ENCODE peak calls at places on chromosomes 1 and 21, in nine cellular contexts. D is breast epithelium, C is body of pancreas, B is lower leg skin, N is heart left ventricle, Y is uterus, Z is HCT116, V is NB4, H is transverse colon. Q is an unnamed sample.

GRCh38 chr1:211912844-211913432 is 82.4 kb upstream of the LPGAT1 start:
- DNase-seq in D (no peak), C (no peak), B (no peak), N (no peak), Y (no peak), Z (no peak), V (no peak), H (no peak), Q (no peak)

GRCh38 chr1:36094621-36095061 is 5.9 kb downstream of the ADPRS start:
- DNase-seq in D (no peak), C (no peak), B (no peak), N (no peak), Y (peak), Z (no peak), V (no peak), H (no peak), Q (no peak)

GRCh38 chr1:172951728-172952365 is 98.9 kb downstream of the TNFSF18 start:
- DNase-seq in D (peak), C (peak), B (no peak), N (no peak), Y (no peak), Z (no peak), V (no peak), H (no peak), Q (no peak)

GRCh38 chr1:59455206-59455605 is 158.3 kb downstream of the FGGY start:
- DNase-seq in D (no peak), C (no peak), B (no peak), N (no peak), Y (no peak), Z (no peak), V (no peak), H (no peak), Q (no peak)

GRCh38 chr1:173474097-173474779 is 2.9 kb upstream of the PRDX6 start:
- DNase-seq in D (no peak), C (peak), B (no peak), N (no peak), Y (no peak), Z (no peak), V (no peak), H (peak), Q (no peak)

GRCh38 chr1:158196461-158196860 is 15.8 kb downstream of the CD1D start:
- DNase-seq in D (no peak), C (no peak), B (no peak), N (no peak), Y (no peak), Z (no peak), V (no peak), H (no peak), Q (no peak)

GRCh38 chr1:157227700-157228099 is 89.5 kb upstream of the ETV3 start:
- DNase-seq in D (no peak), C (no peak), B (no peak), N (no peak), Y (no peak), Z (no peak), V (no peak), H (no peak), Q (no peak)

GRCh38 chr1:199573047-199573446 is 454.5 kb upstream of the NR5A2 start:
- DNase-seq in D (no peak), C (no peak), B (no peak), N (peak), Y (no peak), Z (no peak), V (no peak), H (peak), Q (no peak)

GRCh38 chr1:222911866-222912265 is 97.0 kb downstream of the DISP1 start:
- DNase-seq in D (no peak), C (no peak), B (no peak), N (no peak), Y (no peak), Z (no peak), V (no peak), H (no peak), Q (no peak)

GRCh38 chr1:178379807-178380206 is 117.0 kb downstream of the CLEC20A start:
- DNase-seq in D (no peak), C (no peak), B (no peak), N (no peak), Y (no peak), Z (no peak), V (no peak), H (no peak), Q (no peak)

GRCh38 chr1:65027699-65028358 is 61.5 kb upstream of the JAK1 start:
- DNase-seq in D (peak), C (peak), B (peak), N (peak), Y (peak), Z (no peak), V (no peak), H (peak), Q (no peak)

GRCh38 chr1:160767417-160768294 is 28.3 kb upstream of the LY9 start:
- DNase-seq in D (no peak), C (no peak), B (peak), N (no peak), Y (no peak), Z (no peak), V (peak), H (no peak), Q (no peak)

GRCh38 chr1:111804736-111805135 is 49.0 kb downstream of the DDX20 start:
- DNase-seq in D (no peak), C (no peak), B (no peak), N (no peak), Y (no peak), Z (no peak), V (no peak), H (no peak), Q (no peak)

GRCh38 chr1:168676029-168676812 is 52.8 kb downstream of the DPT start:
- DNase-seq in D (no peak), C (no peak), B (no peak), N (no peak), Y (no peak), Z (no peak), V (no peak), H (no peak), Q (no peak)

GRCh38 chr1:218659911-218660677 is 315.0 kb downstream of the TGFB2 start:
- DNase-seq in D (no peak), C (no peak), B (no peak), N (no peak), Y (no peak), Z (no peak), V (no peak), H (no peak), Q (no peak)

GRCh38 chr21:31977816-31978215 is 105.0 kb downstream of the HUNK start:
- DNase-seq in D (no peak), C (no peak), B (no peak), N (no peak), Y (no peak), Z (no peak), V (no peak), H (no peak), Q (no peak)

GRCh38 chr1:24418898-24419628 is 3.5 kb downstream of the NIPAL3 start:
- DNase-seq in D (peak), C (no peak), B (peak), N (no peak), Y (peak), Z (no peak), V (peak), H (peak), Q (no peak)

GRCh38 chr1:44802306-44803061 is 2.3 kb downstream of the PLK3 start:
- DNase-seq in D (no peak), C (no peak), B (no peak), N (no peak), Y (peak), Z (no peak), V (no peak), H (no peak), Q (no peak)

GRCh38 chr1:64508521-64509096 is 38.7 kb downstream of the CACHD1 start:
- DNase-seq in D (no peak), C (no peak), B (no peak), N (no peak), Y (no peak), Z (no peak), V (no peak), H (no peak), Q (no peak)

GRCh38 chr1:42971848-42972291 is 13.2 kb upstream of the SLC2A1 start:
- DNase-seq in D (no peak), C (no peak), B (no peak), N (no peak), Y (no peak), Z (no peak), V (no peak), H (peak), Q (peak)

GRCh38 chr1:59879556-59879955 is 47.0 kb downstream of the CYP2J2 start:
- DNase-seq in D (peak), C (peak), B (peak), N (peak), Y (no peak), Z (peak), V (peak), H (peak), Q (no peak)

GRCh38 chr1:234647245-234647644 is 37.3 kb upstream of the IRF2BP2 start:
- DNase-seq in D (no peak), C (peak), B (no peak), N (no peak), Y (no peak), Z (no peak), V (no peak), H (no peak), Q (no peak)

GRCh38 chr1:9410737-9411297 is 118.1 kb downstream of the SPSB1 start:
- DNase-seq in D (no peak), C (no peak), B (no peak), N (no peak), Y (no peak), Z (peak), V (peak), H (no peak), Q (no peak)

GRCh38 chr1:85428471-85429077 is 36.4 kb downstream of the DDAH1 start:
- DNase-seq in D (no peak), C (no peak), B (no peak), N (no peak), Y (no peak), Z (no peak), V (peak), H (no peak), Q (no peak)

GRCh38 chr21:33828083-33828482 is 87.5 kb downstream of the ATP5PO start:
- DNase-seq in D (no peak), C (no peak), B (no peak), N (no peak), Y (no peak), Z (no peak), V (no peak), H (no peak), Q (no peak)

GRCh38 chr1:75861831-75862230 is 65.1 kb downstream of the MSH4 start:
- DNase-seq in D (no peak), C (no peak), B (no peak), N (no peak), Y (no peak), Z (no peak), V (no peak), H (no peak), Q (no peak)

GRCh38 chr1:182809414-182809957 is 19.9 kb downstream of the NPL start:
- DNase-seq in D (no peak), C (no peak), B (no peak), N (no peak), Y (no peak), Z (no peak), V (no peak), H (no peak), Q (no peak)

DNA sequence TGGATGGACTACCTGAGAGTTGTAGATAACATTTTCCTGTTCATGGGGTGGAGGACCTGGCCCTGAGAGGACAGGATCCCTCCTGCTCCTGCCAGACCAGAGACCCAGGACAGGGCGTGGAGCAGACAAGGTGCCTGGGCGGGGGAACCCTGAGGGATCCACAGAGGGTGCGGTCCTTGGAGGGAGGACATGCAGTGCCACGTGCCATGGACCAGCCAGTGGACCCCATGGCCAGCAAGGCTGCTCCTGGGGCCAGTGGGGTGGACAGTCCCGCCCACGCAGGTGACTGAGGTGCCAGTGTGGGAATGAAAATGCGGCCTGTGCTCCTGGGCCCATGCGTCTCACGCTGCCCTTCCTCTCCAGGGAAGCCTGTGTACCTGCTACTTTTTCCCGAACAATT is 3.6 kb downstream of the RER1 start:
- DNase-seq in D (no peak), C (no peak), B (no peak), N (no peak), Y (no peak), Z (no peak), V (no peak), H (no peak), Q (no peak)
- TF ChIP-seq POLR2A in D (no peak), C (no peak), B (no peak), N (no peak), Y (no peak), Z (no peak), V (no peak), H (no peak), Q (no peak)

GRCh38 chr1:67522793-67523192 is 92.6 kb upstream of the SERBP1 start:
- DNase-seq in D (no peak), C (no peak), B (no peak), N (no peak), Y (no peak), Z (no peak), V (no peak), H (no peak), Q (no peak)
- TF ChIP-seq POLR2A in D (no peak), C (no peak), B (no peak), N (no peak), Y (no peak), Z (no peak), V (no peak), H (no peak), Q (no peak)

GRCh38 chr1:22437573-22437972 is 14.1 kb upstream of the ZBTB40 start:
- DNase-seq in D (no peak), C (no peak), B (no peak), N (no peak), Y (no peak), Z (no peak), V (peak), H (no peak), Q (no peak)

GRCh38 chr1:22443332-22443731 is 8.3 kb upstream of the ZBTB40 start:
- DNase-seq in D (no peak), C (no peak), B (no peak), N (no peak), Y (no peak), Z (no peak), V (no peak), H (no peak), Q (no peak)

GRCh38 chr1:22442212-22442894 is 9.3 kb upstream of the ZBTB40 start:
- DNase-seq in D (no peak), C (no peak), B (no peak), N (no peak), Y (no peak), Z (no peak), V (no peak), H (no peak), Q (no peak)

GRCh38 chr1:22436948-22437347 is 14.7 kb upstream of the ZBTB40 start:
- DNase-seq in D (no peak), C (no peak), B (no peak), N (no peak), Y (no peak), Z (no peak), V (no peak), H (no peak), Q (no peak)

GRCh38 chr1:22440582-22440981 is 11.1 kb upstream of the ZBTB40 start:
- DNase-seq in D (no peak), C (no peak), B (no peak), N (no peak), Y (no peak), Z (no peak), V (no peak), H (no peak), Q (no peak)
- TF ChIP-seq POLR2A in D (no peak), C (no peak), B (no peak), N (no peak), Y (no peak), Z (no peak), V (no peak), H (no peak), Q (no peak)

GRCh38 chr1:45908613-45909140 is 105.3 kb downstream of the MAST2 start:
- DNase-seq in D (no peak), C (no peak), B (no peak), N (no peak), Y (no peak), Z (no peak), V (no peak), H (no peak), Q (no peak)

GRCh38 chr1:45914836-45915235 is 111.4 kb downstream of the MAST2 start:
- DNase-seq in D (no peak), C (no peak), B (no peak), N (no peak), Y (no peak), Z (no peak), V (no peak), H (no peak), Q (no peak)

GRCh38 chr1:45911634-45912033 is 108.2 kb downstream of the MAST2 start:
- DNase-seq in D (no peak), C (no peak), B (no peak), N (no peak), Y (no peak), Z (no peak), V (no peak), H (no peak), Q (no peak)

GRCh38 chr1:45913183-45913924 is 109.9 kb downstream of the MAST2 start:
- DNase-seq in D (no peak), C (no peak), B (peak), N (peak), Y (peak), Z (no peak), V (no peak), H (peak), Q (no peak)

GRCh38 chr1:45913925-45914501 is 110.6 kb downstream of the MAST2 start:
- DNase-seq in D (no peak), C (no peak), B (no peak), N (no peak), Y (no peak), Z (no peak), V (no peak), H (peak), Q (no peak)
- TF ChIP-seq POLR2A in D (no peak), C (no peak), B (no peak), N (no peak), Y (no peak), Z (no peak), V (no peak), H (no peak), Q (no peak)

GRCh38 chr1:3731951-3732746 is 20.1 kb upstream of the CCDC27 start:
- DNase-seq in D (no peak), C (no peak), B (no peak), N (no peak), Y (no peak), Z (no peak), V (no peak), H (no peak), Q (no peak)
- TF ChIP-seq POLR2A in D (no peak), C (no peak), B (no peak), N (no peak), Y (no peak), Z (no peak), V (no peak), H (no peak), Q (no peak)